ENCODE peak calls at places on chromosomes 6 and 20, in four cellular contexts. One of them, this sample, is unnamed.

GRCh38 chr20:43549416-43550136 is 9.3 kb upstream of the SGK2 start:
- DNase-seq in WTC11: no peak
- DNase-seq in foreskin fibroblast: no peak
- DNase-seq in glutamatergic neuron: no peak
- DNase-seq in this sample: no peak

GRCh38 chr20:33744181-33744580 is 12.4 kb downstream of the ZNF341 start:
- DNase-seq in WTC11: no peak
- DNase-seq in foreskin fibroblast: no peak
- DNase-seq in glutamatergic neuron: no peak
- DNase-seq in this sample: no peak

GRCh38 chr6:35359744-35360348 is 17.5 kb downstream of the PPARD start:
- DNase-seq in WTC11: no peak
- DNase-seq in foreskin fibroblast: peak
- DNase-seq in glutamatergic neuron: no peak
- DNase-seq in this sample: peak

GRCh38 chr20:31698803-31699718 is 23.6 kb downstream of the BCL2L1 start:
- DNase-seq in WTC11: no peak
- DNase-seq in foreskin fibroblast: peak
- DNase-seq in glutamatergic neuron: no peak
- DNase-seq in this sample: peak

GRCh38 chr20:63190828-63191227 is 25.1 kb downstream of the YTHDF1 start:
- DNase-seq in WTC11: no peak
- DNase-seq in foreskin fibroblast: no peak
- DNase-seq in glutamatergic neuron: no peak
- DNase-seq in this sample: no peak

GRCh38 chr6:7439243-7439642 is 49.6 kb downstream of the RIOK1 start:
- DNase-seq in WTC11: no peak
- DNase-seq in foreskin fibroblast: no peak
- DNase-seq in glutamatergic neuron: no peak
- DNase-seq in this sample: no peak

GRCh38 chr6:195861-196360 is 96.4 kb upstream of the DUSP22 start:
- DNase-seq in WTC11: no peak
- DNase-seq in foreskin fibroblast: no peak
- DNase-seq in glutamatergic neuron: no peak
- DNase-seq in this sample: no peak

GRCh38 chr6:38443341-38443740 is 196.4 kb downstream of the BTBD9 start:
- DNase-seq in WTC11: no peak
- DNase-seq in foreskin fibroblast: no peak
- DNase-seq in glutamatergic neuron: no peak
- DNase-seq in this sample: no peak

GRCh38 chr6:46935687-46936086 is 13.9 kb upstream of the ADGRF5 start:
- DNase-seq in WTC11: peak
- DNase-seq in foreskin fibroblast: no peak
- DNase-seq in glutamatergic neuron: no peak
- DNase-seq in this sample: no peak

GRCh38 chr20:21622097-21622496 is 83.4 kb upstream of the PAX1 start:
- DNase-seq in WTC11: no peak
- DNase-seq in foreskin fibroblast: no peak
- DNase-seq in glutamatergic neuron: no peak
- DNase-seq in this sample: no peak

GRCh38 chr6:149990672-149991402 is 27.1 kb downstream of the ULBP1 start:
- DNase-seq in WTC11: peak
- DNase-seq in foreskin fibroblast: peak
- DNase-seq in glutamatergic neuron: peak
- DNase-seq in this sample: no peak

DNA sequence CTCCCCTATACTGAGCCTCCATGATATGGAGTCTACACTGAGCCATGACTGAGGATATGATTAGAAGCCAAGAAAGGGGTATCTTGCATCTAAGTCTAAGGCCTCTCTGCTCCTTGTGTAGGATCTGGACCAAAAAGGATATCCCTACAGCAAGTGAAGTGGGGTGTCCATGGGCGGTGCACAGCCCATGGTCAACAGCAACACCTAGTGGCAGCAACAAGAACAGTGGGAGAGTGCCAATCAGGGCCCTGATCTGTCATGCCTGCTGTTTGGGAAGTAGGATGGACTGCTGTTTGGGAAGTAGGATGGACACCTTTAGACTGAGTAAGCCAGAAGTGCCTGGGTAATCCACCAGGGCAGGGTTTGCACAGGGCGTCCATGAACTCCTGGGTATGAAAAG is 22.4 kb downstream of the PTGIS start:
- DNase-seq in WTC11: no peak
- DNase-seq in foreskin fibroblast: peak
- DNase-seq in glutamatergic neuron: no peak
- DNase-seq in this sample: no peak
- TF ChIP-seq CTCF in WTC11: no peak
- TF ChIP-seq CTCF in foreskin fibroblast: no peak
- TF ChIP-seq CTCF in glutamatergic neuron: peak
- TF ChIP-seq CTCF in this sample: peak

DNA sequence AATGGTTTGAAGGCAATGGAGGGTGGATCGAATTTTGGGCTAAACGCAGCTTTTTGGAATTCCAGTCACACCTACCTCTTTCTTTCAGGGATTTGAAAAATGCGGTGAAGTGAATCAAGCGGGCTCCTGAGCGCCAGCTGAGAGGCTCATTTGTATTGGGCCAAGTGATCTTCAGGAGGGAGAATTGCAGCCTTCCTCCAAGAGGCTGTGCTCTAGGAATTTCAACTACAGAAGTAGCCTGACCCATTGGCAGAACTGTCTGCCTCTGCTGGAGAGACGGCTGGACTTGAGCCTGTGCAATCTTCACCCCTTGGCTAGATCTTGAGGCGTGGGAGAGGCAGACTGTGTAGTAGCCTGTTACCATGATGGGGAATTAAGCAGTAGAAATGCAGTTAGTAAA is 5.7 kb upstream of the TIAM2 start:
- DNase-seq in WTC11: no peak
- DNase-seq in foreskin fibroblast: no peak
- DNase-seq in glutamatergic neuron: no peak
- DNase-seq in this sample: no peak
- TF ChIP-seq CTCF in WTC11: no peak
- TF ChIP-seq CTCF in foreskin fibroblast: no peak
- TF ChIP-seq CTCF in glutamatergic neuron: no peak
- TF ChIP-seq CTCF in this sample: no peak

GRCh38 chr20:39676857-39677351 is 714.8 kb downstream of the DHX35 start:
- DNase-seq in WTC11: no peak
- DNase-seq in foreskin fibroblast: peak
- DNase-seq in glutamatergic neuron: no peak
- DNase-seq in this sample: no peak
- TF ChIP-seq CTCF in WTC11: no peak
- TF ChIP-seq CTCF in foreskin fibroblast: no peak
- TF ChIP-seq CTCF in glutamatergic neuron: no peak
- TF ChIP-seq CTCF in this sample: peak

GRCh38 chr6:160344281-160344680 is 3.9 kb upstream of the SLC22A3 start:
- DNase-seq in WTC11: no peak
- DNase-seq in foreskin fibroblast: no peak
- DNase-seq in glutamatergic neuron: no peak
- DNase-seq in this sample: no peak

GRCh38 chr6:160347259-160348208 is 644 bp upstream of the SLC22A3 start:
- DNase-seq in WTC11: peak
- DNase-seq in foreskin fibroblast: no peak
- DNase-seq in glutamatergic neuron: peak
- DNase-seq in this sample: no peak

GRCh38 chr6:160348209-160348551 is at the start of gene SLC22A3:
- DNase-seq in WTC11: no peak
- DNase-seq in foreskin fibroblast: peak
- DNase-seq in glutamatergic neuron: peak
- DNase-seq in this sample: no peak

GRCh38 chr6:160349837-160350236 is 1.7 kb downstream of the SLC22A3 start:
- DNase-seq in WTC11: no peak
- DNase-seq in foreskin fibroblast: no peak
- DNase-seq in glutamatergic neuron: no peak
- DNase-seq in this sample: no peak

GRCh38 chr6:160348552-160349441 is 619 bp downstream of the SLC22A3 start:
- DNase-seq in WTC11: peak
- DNase-seq in foreskin fibroblast: peak
- DNase-seq in glutamatergic neuron: peak
- DNase-seq in this sample: no peak
- TF ChIP-seq CTCF in WTC11: no peak
- TF ChIP-seq CTCF in foreskin fibroblast: no peak
- TF ChIP-seq CTCF in glutamatergic neuron: peak
- TF ChIP-seq CTCF in this sample: no peak

DNA sequence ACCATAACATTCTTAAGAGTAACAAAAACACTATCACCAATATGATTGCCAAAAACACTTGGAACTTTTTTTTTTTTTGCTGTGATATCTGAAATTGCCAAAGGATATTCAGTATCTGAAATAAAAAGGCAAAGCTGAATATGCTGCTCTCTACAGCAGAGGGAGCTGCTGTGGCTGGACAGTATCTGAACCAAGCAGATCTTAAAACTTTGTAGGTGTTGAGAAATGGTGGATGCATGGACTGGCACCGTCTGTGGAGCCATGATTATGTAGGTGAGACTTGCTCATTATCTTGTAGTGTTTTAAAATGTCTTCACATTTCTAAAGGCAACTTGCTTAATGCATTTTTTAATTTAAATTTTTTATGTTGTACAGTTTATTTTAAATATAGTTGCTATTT is 9.2 kb downstream of the PDCD2 start:
- DNase-seq in WTC11: no peak
- DNase-seq in foreskin fibroblast: peak
- DNase-seq in glutamatergic neuron: no peak
- DNase-seq in this sample: no peak
- TF ChIP-seq CTCF in WTC11: peak
- TF ChIP-seq CTCF in foreskin fibroblast: peak
- TF ChIP-seq CTCF in glutamatergic neuron: no peak
- TF ChIP-seq CTCF in this sample: peak

GRCh38 chr6:54244430-54244829 is 63.8 kb upstream of the TINAG start:
- DNase-seq in WTC11: no peak
- DNase-seq in foreskin fibroblast: peak
- DNase-seq in glutamatergic neuron: no peak
- DNase-seq in this sample: no peak
- TF ChIP-seq CTCF in WTC11: no peak
- TF ChIP-seq CTCF in foreskin fibroblast: peak
- TF ChIP-seq CTCF in glutamatergic neuron: peak
- TF ChIP-seq CTCF in this sample: peak

DNA sequence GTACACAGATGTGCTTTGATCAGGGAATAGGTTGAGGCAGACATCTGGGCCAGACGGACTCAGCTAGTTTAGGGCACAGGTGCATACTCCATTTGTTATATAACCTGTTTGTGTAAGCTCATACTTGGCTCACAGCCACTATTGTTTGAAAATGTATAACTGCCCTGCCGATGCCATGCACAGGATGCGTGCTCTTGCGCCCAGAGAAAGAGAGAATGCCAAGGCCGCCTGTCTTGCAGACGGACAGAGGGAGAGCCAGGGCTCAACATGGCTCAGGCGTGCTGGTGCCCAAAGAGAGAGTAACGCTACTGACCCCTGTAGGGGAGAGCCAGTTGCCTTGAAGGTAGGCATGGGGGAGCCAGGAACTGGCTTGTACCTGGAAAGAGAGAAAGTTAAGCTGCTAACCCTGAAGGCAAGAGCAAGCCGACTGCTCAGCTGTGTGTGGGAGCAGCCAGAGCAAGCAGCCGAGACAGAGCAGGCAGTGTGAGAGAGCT is 57.7 kb downstream of the FAM229B start:
- DNase-seq in WTC11: peak
- DNase-seq in foreskin fibroblast: no peak
- DNase-seq in glutamatergic neuron: no peak
- DNase-seq in this sample: no peak
- TF ChIP-seq CTCF in WTC11: no peak
- TF ChIP-seq CTCF in foreskin fibroblast: no peak
- TF ChIP-seq CTCF in glutamatergic neuron: no peak
- TF ChIP-seq CTCF in this sample: no peak

GRCh38 chr6:21587182-21587924 is 6.2 kb upstream of the SOX4 start:
- DNase-seq in WTC11: peak
- DNase-seq in foreskin fibroblast: peak
- DNase-seq in glutamatergic neuron: peak
- DNase-seq in this sample: no peak
- TF ChIP-seq CTCF in WTC11: no peak
- TF ChIP-seq CTCF in foreskin fibroblast: peak
- TF ChIP-seq CTCF in glutamatergic neuron: peak
- TF ChIP-seq CTCF in this sample: peak

GRCh38 chr6:90105766-90106165 is 190.9 kb downstream of the BACH2 start:
- DNase-seq in WTC11: no peak
- DNase-seq in foreskin fibroblast: no peak
- DNase-seq in glutamatergic neuron: no peak
- DNase-seq in this sample: no peak
- TF ChIP-seq CTCF in WTC11: no peak
- TF ChIP-seq CTCF in foreskin fibroblast: no peak
- TF ChIP-seq CTCF in glutamatergic neuron: no peak
- TF ChIP-seq CTCF in this sample: no peak

DNA sequence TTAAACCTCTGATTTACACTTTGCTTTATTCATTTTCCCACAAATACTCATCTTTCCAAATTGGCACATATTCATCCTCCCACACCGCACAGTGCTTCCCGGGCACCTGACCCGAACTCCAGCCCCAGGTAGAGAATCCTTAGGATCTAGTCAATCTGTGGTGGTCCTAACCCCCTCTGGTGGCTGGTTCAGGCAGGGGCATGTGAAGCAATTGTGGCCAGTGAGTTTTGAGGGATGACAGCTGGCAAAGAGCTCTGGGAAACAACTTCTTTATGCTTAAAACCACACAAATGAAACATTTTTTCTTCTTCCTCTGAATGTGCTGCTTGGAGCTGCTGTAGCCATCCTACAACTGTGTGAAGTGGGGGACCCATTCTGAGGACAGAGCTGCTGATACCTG is 54.7 kb downstream of the ELOVL5 start:
- DNase-seq in WTC11: peak
- DNase-seq in foreskin fibroblast: no peak
- DNase-seq in glutamatergic neuron: peak
- DNase-seq in this sample: no peak
- TF ChIP-seq CTCF in WTC11: peak
- TF ChIP-seq CTCF in foreskin fibroblast: peak
- TF ChIP-seq CTCF in glutamatergic neuron: peak
- TF ChIP-seq CTCF in this sample: peak